ENCODE peak calls at places on chromosomes 16 and 17, in four cellular contexts. N is prostate gland, O is endothelial cell of umbilical vein, F is transverse colon. K is an unnamed sample.

GRCh38 chr16:89022051-89022836 is 45.2 kb upstream of the CBFA2T3 start:
- DNase-seq in N (no peak), O (no peak), F (no peak), K (no peak)

GRCh38 chr16:46830417-46830901 is 521 bp downstream of the C16orf87 start:
- DNase-seq in N (peak; percentile 24), O (no peak), F (peak; percentile 48), K (no peak)

GRCh38 chr17:35315283-35315682 is 58.1 kb downstream of the SLFN11 start:
- DNase-seq in N (peak; percentile 83), O (peak; percentile 71), F (no peak), K (no peak)

GRCh38 chr16:81779540-81780320 is 639 bp downstream of the PLCG2 start:
- DNase-seq in N (no peak), O (peak; percentile 12), F (peak; percentile 50), K (no peak)

GRCh38 chr17:50708050-50709000 is 611 bp upstream of the ANKRD40 start:
- DNase-seq in N (no peak), O (peak; percentile 56), F (no peak), K (no peak)

GRCh38 chr16:27602103-27602502 is 52.2 kb downstream of the KATNIP start:
- DNase-seq in N (no peak), O (no peak), F (no peak), K (no peak)

GRCh38 chr17:32271844-32272243 is 6.2 kb downstream of the RHBDL3 start:
- DNase-seq in N (no peak), O (no peak), F (no peak), K (no peak)

GRCh38 chr17:4898351-4898750 is 985 bp upstream of the C17orf107 start:
- DNase-seq in N (no peak), O (no peak), F (no peak), K (no peak)

GRCh38 chr17:42670925-42671657 is 5.7 kb downstream of the PLEKHH3 start:
- DNase-seq in N (no peak), O (no peak), F (no peak), K (no peak)

GRCh38 chr17:30379303-30380105 is 777 bp downstream of the CPD start:
- DNase-seq in N (peak; percentile 20), O (peak; percentile 26), F (peak; percentile 33), K (no peak)

GRCh38 chr16:19094542-19095365 is 19.0 kb upstream of the ITPRIPL2 start:
- DNase-seq in N (no peak), O (no peak), F (peak; percentile 50), K (no peak)

GRCh38 chr16:11966173-11966572 is 1.2 kb downstream of the TNFRSF17 start:
- DNase-seq in N (no peak), O (no peak), F (no peak), K (no peak)

GRCh38 chr16:24972608-24973220 is 42.5 kb downstream of the ARHGAP17 start:
- DNase-seq in N (no peak), O (no peak), F (no peak), K (no peak)

GRCh38 chr17:80408872-80409271 is 6.1 kb upstream of the ENDOV start:
- DNase-seq in N (no peak), O (peak; percentile 71), F (no peak), K (no peak)

GRCh38 chr16:20388854-20389253 is 15.7 kb downstream of the PDILT start:
- DNase-seq in N (peak; percentile 53), O (no peak), F (no peak), K (no peak)

GRCh38 chr17:17947966-17948365 is 24.2 kb downstream of the TOM1L2 start:
- DNase-seq in N (no peak), O (no peak), F (no peak), K (no peak)

GRCh38 chr17:15942207-15942833 is 2.6 kb upstream of the ADORA2B start:
- DNase-seq in N (no peak), O (peak; percentile 50), F (no peak), K (no peak)

GRCh38 chr16:88747588-88748301 is 37.3 kb downstream of the PIEZO1 start:
- DNase-seq in N (no peak), O (no peak), F (peak; percentile 68), K (no peak)

GRCh38 chr17:71315568-71315967 is 805.3 kb upstream of the SOX9 start:
- DNase-seq in N (no peak), O (no peak), F (no peak), K (no peak)

GRCh38 chr17:13030459-13031305 is 12.9 kb upstream of the ELAC2 start:
- DNase-seq in N (no peak), O (peak; percentile 51), F (peak; percentile 15), K (no peak)

GRCh38 chr16:7506363-7506762 is 173.7 kb downstream of the RBFOX1 start:
- DNase-seq in N (no peak), O (no peak), F (no peak), K (no peak)

GRCh38 chr17:8753976-8754440 is 4.3 kb downstream of the SPDYE4 start:
- DNase-seq in N (no peak), O (peak; percentile 21), F (no peak), K (no peak)

GRCh38 chr16:80285089-80285488 is 255.7 kb upstream of the DYNLRB2 start:
- DNase-seq in N (no peak), O (no peak), F (no peak), K (no peak)

GRCh38 chr17:41972571-41973411 is 6.2 kb downstream of the CNP start:
- DNase-seq in N (peak; percentile 78), O (no peak), F (no peak), K (no peak)

GRCh38 chr17:58161566-58161965 is 5.2 kb upstream of the OR4D2 start:
- DNase-seq in N (no peak), O (no peak), F (no peak), K (no peak)

GRCh38 chr16:5738586-5738985 is 641.0 kb upstream of the EEF2KMT start:
- DNase-seq in N (no peak), O (no peak), F (no peak), K (no peak)

GRCh38 chr16:69396187-69397061 is 10.6 kb upstream of the TERF2 start:
- DNase-seq in N (peak; percentile 82), O (peak; percentile 85), F (peak; percentile 83), K (no peak)

GRCh38 chr16:49575352-49576172 is 202.0 kb downstream of the C16orf78 start:
- DNase-seq in N (no peak), O (no peak), F (peak; percentile 68), K (no peak)

GRCh38 chr16:14003119-14003570 is 68.0 kb upstream of the MRTFB start:
- DNase-seq in N (peak; percentile 47), O (peak; percentile 29), F (peak; percentile 29), K (no peak)

GRCh38 chr16:50675686-50676610 is 5.2 kb downstream of the SNX20 start:
- DNase-seq in N (peak; percentile 27), O (no peak), F (no peak), K (no peak)
- TF ChIP-seq POLR2AphosphoS5 in N (peak; percentile 20), O (no peak), F (no peak), K (no peak)

GRCh38 chr17:77478899-77479298 is 338.1 kb downstream of the SEC14L1 start:
- DNase-seq in N (peak; percentile 48), O (no peak), F (no peak), K (no peak)
- H3K4me3 ChIP-seq in N (no peak overlapping the region), O (no peak overlapping the region), F (no peak overlapping the region), K (no peak overlapping the region)

GRCh38 chr17:2634361-2634960 is 41.0 kb downstream of the PAFAH1B1 start:
- DNase-seq in N (no peak), O (no peak), F (peak; percentile 41), K (no peak)

GRCh38 chr17:2635675-2636074 is 42.2 kb downstream of the PAFAH1B1 start:
- DNase-seq in N (no peak), O (no peak), F (no peak), K (no peak)

GRCh38 chr17:2636169-2636930 is 42.9 kb downstream of the PAFAH1B1 start:
- DNase-seq in N (no peak), O (no peak), F (no peak), K (no peak)

GRCh38 chr17:2635241-2635640 is 41.8 kb downstream of the PAFAH1B1 start:
- DNase-seq in N (no peak), O (no peak), F (no peak), K (no peak)

DNA sequence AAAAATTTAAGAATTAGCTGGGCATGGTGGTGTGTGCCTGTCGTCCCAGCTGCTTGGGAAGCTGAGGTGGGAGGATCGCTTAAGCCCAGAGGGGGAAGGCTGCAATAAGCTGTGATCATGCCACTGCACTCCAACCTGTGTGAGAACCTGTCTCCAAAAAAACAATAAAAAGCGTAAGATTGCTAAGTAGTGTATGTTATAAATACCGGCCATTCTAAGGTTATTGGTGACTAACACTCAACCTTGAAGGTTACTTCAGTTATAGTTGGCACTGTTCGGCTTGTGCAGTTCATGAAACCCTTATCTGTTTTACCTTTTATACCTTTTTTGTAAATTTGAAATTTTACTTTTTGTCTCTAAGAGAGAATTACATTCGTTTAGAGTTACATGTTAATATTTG is 44.0 kb downstream of the PAFAH1B1 start:
- DNase-seq in N (no peak), O (no peak), F (no peak), K (no peak)
- TF ChIP-seq CTCF in N (no peak), O (no peak), F (no peak), K (no peak)

DNA sequence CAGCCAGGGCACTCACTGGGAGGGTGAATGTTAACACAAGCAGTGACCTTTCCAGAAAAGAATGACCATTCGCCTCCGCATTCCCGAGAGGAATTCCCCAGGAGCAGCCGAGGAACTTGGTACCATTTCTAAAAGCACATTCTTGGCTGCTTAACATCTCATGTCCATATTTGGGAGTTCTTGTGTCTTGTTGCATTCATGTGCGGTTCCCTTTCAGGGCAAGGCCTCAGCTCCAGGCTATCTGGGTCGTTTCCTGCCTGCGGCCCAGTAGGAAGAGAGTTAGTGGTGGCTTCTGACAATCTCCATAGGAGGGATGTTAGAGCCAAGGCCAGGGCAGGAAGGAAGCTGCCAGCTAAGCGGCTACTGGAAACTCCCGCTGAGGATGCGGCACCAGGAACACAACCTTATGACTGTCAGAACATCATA is 27.9 kb upstream of the MEAK7 start:
- DNase-seq in N (peak; percentile 35), O (peak; percentile 93), F (peak; percentile 24), K (no peak)
- TF ChIP-seq POLR2AphosphoS5 in N (peak; percentile 70), O (peak; percentile 62), F (peak; percentile 29), K (peak; percentile 83)

GRCh38 chr17:47840742-47841487 is at the start of gene SCRN2:
- DNase-seq in N (peak; percentile 83), O (peak; percentile 91), F (peak; percentile 95), K (peak; percentile 97)

GRCh38 chr17:47839899-47840741 is 953 bp downstream of the SCRN2 start:
- DNase-seq in N (peak; percentile 12), O (no peak), F (no peak), K (no peak)

GRCh38 chr17:47837401-47838039 is 3.6 kb downstream of the SCRN2 start:
- DNase-seq in N (no peak), O (no peak), F (no peak), K (no peak)

GRCh38 chr17:47838636-47839035 is 2.4 kb downstream of the SCRN2 start:
- DNase-seq in N (no peak), O (no peak), F (peak; percentile 7), K (no peak)

GRCh38 chr17:47839071-47839470 is 2.0 kb downstream of the SCRN2 start:
- DNase-seq in N (no peak), O (no peak), F (no peak), K (no peak)
- H3K4me3 ChIP-seq in N (no peak overlapping the region), O (no peak overlapping the region), F (no peak overlapping the region), K (no peak overlapping the region)

K was measured in esophagus muscularis mucosa.